ENCODE peak calls at places on chromosome 10, in nine cellular contexts. L is GM12892, I is suprapubic skin, B is sigmoid colon, S is Panc1, X is HCT116, U is prostate gland, J is stomach, H is spleen. V is an unnamed sample.

GRCh38 chr10:6840766-6841165 is 260.7 kb upstream of the PRKCQ start:
- DNase-seq in L (no peak), I (no peak), B (no peak), S (no peak), X (no peak), U (no peak), J (no peak), H (no peak), V (no peak)

GRCh38 chr10:97709746-97710078 is 3.8 kb upstream of the MARVELD1 start:
- DNase-seq in L (no peak), I (no peak), B (no peak), S (no peak), X (no peak), U (no peak), J (no peak), H (no peak), V (no peak)

GRCh38 chr10:117250409-117250808 is 9.5 kb downstream of the SLC18A2 start:
- DNase-seq in L (no peak), I (no peak), B (no peak), S (no peak), X (no peak), U (no peak), J (no peak), H (no peak), V (no peak)

GRCh38 chr10:114806572-114807391 is 14.8 kb upstream of the FHIP2A start:
- DNase-seq in L (no peak), I (no peak), B (no peak), S (no peak), X (no peak), U (no peak), J (no peak), H (no peak), V (no peak)

GRCh38 chr10:37975407-37975991 is 948 bp downstream of the ZNF25 start:
- DNase-seq in L (no peak), I (no peak), B (no peak), S (no peak), X (no peak), U (no peak), J (no peak), H (no peak), V (peak; percentile 38)

GRCh38 chr10:74322565-74322964 is 171.5 kb downstream of the ADK start:
- DNase-seq in L (no peak), I (no peak), B (no peak), S (no peak), X (no peak), U (no peak), J (no peak), H (no peak), V (no peak)

GRCh38 chr10:96863922-96864543 is 31.9 kb downstream of the LCOR start:
- DNase-seq in L (no peak), I (no peak), B (no peak), S (peak; percentile 67), X (peak; percentile 65), U (peak; percentile 32), J (no peak), H (no peak), V (no peak)

GRCh38 chr10:59283456-59284082 is 78.8 kb downstream of the FAM13C start:
- DNase-seq in L (no peak), I (no peak), B (no peak), S (no peak), X (no peak), U (no peak), J (no peak), H (no peak), V (no peak)

GRCh38 chr10:83736008-83736407 is 403.3 kb upstream of the GHITM start:
- DNase-seq in L (no peak), I (no peak), B (no peak), S (no peak), X (no peak), U (no peak), J (no peak), H (no peak), V (no peak)

GRCh38 chr10:113093188-113094113 is 143.4 kb downstream of the TCF7L2 start:
- DNase-seq in L (no peak), I (peak; percentile 44), B (no peak), S (peak; percentile 91), X (peak; percentile 87), U (peak; percentile 9), J (no peak), H (no peak), V (no peak)

GRCh38 chr10:121526040-121526790 is 72.0 kb downstream of the FGFR2 start:
- DNase-seq in L (no peak), I (no peak), B (no peak), S (no peak), X (no peak), U (no peak), J (no peak), H (no peak), V (no peak)

GRCh38 chr10:13485623-13486022 is 43.2 kb downstream of the BEND7 start:
- DNase-seq in L (no peak), I (no peak), B (no peak), S (no peak), X (no peak), U (no peak), J (no peak), H (no peak), V (no peak)

GRCh38 chr10:56586391-56586790 is 225.3 kb upstream of the ZWINT start:
- DNase-seq in L (no peak), I (no peak), B (no peak), S (no peak), X (no peak), U (no peak), J (no peak), H (no peak), V (no peak)

DNA sequence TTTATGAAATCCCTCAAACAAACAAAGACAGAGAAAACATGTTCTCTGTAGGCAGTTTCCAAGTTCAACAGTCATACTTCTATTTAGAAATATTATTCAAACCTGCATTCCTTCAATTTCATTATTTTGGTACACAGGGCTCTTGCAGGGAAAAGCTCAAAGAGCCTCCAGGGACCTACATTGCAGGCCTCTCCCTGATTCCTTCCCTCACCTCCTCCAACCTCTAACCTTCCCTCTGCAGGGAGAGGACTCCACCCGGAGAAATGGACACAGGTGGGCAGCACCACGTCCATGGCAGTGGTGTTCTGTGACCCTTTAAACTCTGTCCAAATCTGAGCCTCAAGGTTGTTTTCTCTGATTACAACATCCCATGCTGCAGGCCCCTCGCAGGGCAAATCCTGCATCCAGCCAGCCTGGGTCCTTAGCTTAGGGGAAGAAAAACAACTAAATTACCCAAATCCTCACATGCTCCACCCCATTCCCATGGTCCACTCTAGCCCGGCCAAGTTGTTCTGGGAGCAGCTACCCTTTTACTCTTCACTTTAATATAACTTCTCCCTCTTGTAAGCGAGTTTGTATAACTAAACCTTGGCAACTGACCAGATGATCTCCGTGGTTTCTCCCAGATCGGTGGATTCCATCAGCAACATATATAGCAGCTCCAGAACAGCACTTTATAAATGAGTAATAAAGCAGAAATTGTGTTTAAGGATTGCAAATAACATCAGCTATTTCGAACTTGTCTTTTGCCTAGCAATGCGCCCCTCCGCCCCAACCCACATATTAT is 129.8 kb downstream of the CUBN start:
- DNase-seq in L (no peak), I (no peak), B (no peak), S (no peak), X (no peak), U (no peak), J (no peak), H (no peak), V (no peak)
- TF ChIP-seq POLR2AphosphoS5 in L (no peak), I (no peak), B (no peak), S (no peak), X (no peak), U (no peak), J (no peak), H (no peak), V (no peak)

GRCh38 chr10:124992462-124993344 is 50.8 kb downstream of the ZRANB1 start:
- DNase-seq in L (no peak), I (no peak), B (peak; percentile 88), S (peak; percentile 30), X (peak; percentile 43), U (peak; percentile 73), J (peak; percentile 72), H (peak; percentile 82), V (peak; percentile 29)
- TF ChIP-seq POLR2AphosphoS5 in L (no peak), I (no peak), B (no peak), S (no peak), X (no peak), U (peak; percentile 79), J (no peak), H (peak; percentile 35), V (no peak)

GRCh38 chr10:70430489-70431445 is 10.7 kb downstream of the NODAL start:
- DNase-seq in L (no peak), I (no peak), B (peak; percentile 92), S (no peak), X (no peak), U (peak; percentile 14), J (peak; percentile 39), H (no peak), V (no peak)
- TF ChIP-seq POLR2AphosphoS5 in L (no peak), I (peak; percentile 25), B (peak; percentile 86), S (peak; percentile 25), X (no peak), U (peak; percentile 61), J (peak; percentile 66), H (no peak), V (no peak)

GRCh38 chr10:104232613-104233102 is 494 bp upstream of the CFAP43 start:
- DNase-seq in L (no peak), I (no peak), B (no peak), S (no peak), X (no peak), U (no peak), J (no peak), H (peak; percentile 78), V (no peak)

GRCh38 chr10:104234934-104235333 is 2.8 kb upstream of the CFAP43 start:
- DNase-seq in L (no peak), I (no peak), B (no peak), S (no peak), X (no peak), U (no peak), J (no peak), H (no peak), V (no peak)

GRCh38 chr10:104230490-104230889 is 1.7 kb downstream of the CFAP43 start:
- DNase-seq in L (no peak), I (no peak), B (no peak), S (no peak), X (no peak), U (no peak), J (no peak), H (no peak), V (no peak)

GRCh38 chr10:104233817-104234216 is 1.7 kb upstream of the CFAP43 start:
- DNase-seq in L (no peak), I (no peak), B (no peak), S (no peak), X (no peak), U (no peak), J (no peak), H (no peak), V (no peak)

DNA sequence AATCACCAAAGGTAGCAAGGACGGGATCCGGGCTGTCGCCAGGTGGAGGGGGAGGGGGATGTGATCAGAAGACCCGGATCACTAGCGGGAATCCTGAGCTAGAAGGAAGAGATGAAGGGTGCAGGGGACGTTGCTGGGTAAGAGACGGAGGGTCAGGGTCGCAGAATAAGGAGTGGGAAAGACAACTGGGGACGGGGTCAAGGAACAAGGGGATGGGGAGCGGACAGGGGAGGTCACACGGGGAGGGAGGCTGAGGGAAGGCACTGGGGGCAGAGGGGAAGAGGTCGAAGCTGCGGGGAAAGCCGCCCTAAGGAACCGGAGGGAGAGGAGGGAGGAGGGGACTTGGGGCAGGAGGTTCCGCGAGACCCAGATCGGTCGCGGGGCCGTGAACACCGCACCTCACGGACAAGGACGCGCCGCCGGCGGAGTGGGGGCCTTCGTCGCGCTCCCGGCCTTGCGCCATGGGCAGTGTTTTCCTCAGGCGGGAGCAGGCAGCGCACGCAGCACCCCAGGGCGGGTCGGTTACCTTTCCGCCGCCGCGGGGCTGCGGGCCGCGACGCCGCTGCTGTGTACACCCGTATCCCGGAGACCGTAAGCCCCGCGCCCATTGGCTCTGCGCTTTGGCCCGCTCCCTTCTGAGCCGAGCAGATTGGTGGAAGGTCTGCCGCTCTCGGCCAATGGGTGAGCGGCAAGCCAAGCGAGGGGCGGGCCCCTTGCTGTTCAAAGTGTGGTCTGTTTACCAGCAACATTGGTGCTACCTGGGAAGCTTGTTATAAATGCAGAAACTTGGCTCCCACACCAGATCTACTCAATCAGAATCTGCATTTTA is at the start of gene CFAP43:
- DNase-seq in L (peak; percentile 96), I (peak; percentile 100), B (peak; percentile 99), S (peak; percentile 81), X (peak; percentile 96), U (peak; percentile 99), J (peak; percentile 100), H (peak; percentile 99), V (peak; percentile 99)
- TF ChIP-seq POLR2AphosphoS5 in L (no peak), I (peak; percentile 82), B (peak; percentile 66), S (no peak), X (peak; percentile 82), U (peak; percentile 89), J (peak; percentile 25), H (peak; percentile 84), V (peak; percentile 4)